ENCODE peak calls at places on chromosomes 2 and 18, in nine cellular contexts. One of them, this sample, is unnamed.

GRCh38 chr2:231379266-231380215 is 16.0 kb upstream of the B3GNT7 start:
- DNase-seq in GM12891: no peak
- DNase-seq in adrenal gland: peak
- DNase-seq in Peyer's patch: no peak
- DNase-seq in uterus: no peak
- DNase-seq in tibial nerve: no peak
- DNase-seq in GM12878: no peak
- DNase-seq in lower leg skin: no peak
- DNase-seq in H1: no peak
- DNase-seq in this sample: no peak

GRCh38 chr2:64970495-64970894 is 18.7 kb upstream of the SLC1A4 start:
- DNase-seq in GM12891: no peak
- DNase-seq in adrenal gland: no peak
- DNase-seq in Peyer's patch: no peak
- DNase-seq in uterus: no peak
- DNase-seq in tibial nerve: no peak
- DNase-seq in GM12878: no peak
- DNase-seq in lower leg skin: no peak
- DNase-seq in H1: no peak
- DNase-seq in this sample: no peak

GRCh38 chr2:230870544-230871360 is 6.0 kb downstream of the ITM2C start:
- DNase-seq in GM12891: no peak
- DNase-seq in adrenal gland: peak
- DNase-seq in Peyer's patch: peak
- DNase-seq in uterus: no peak
- DNase-seq in tibial nerve: no peak
- DNase-seq in GM12878: no peak
- DNase-seq in lower leg skin: no peak
- DNase-seq in H1: peak
- DNase-seq in this sample: no peak

GRCh38 chr18:47970664-47971523 is 40.4 kb upstream of the SMAD2 start:
- DNase-seq in GM12891: no peak
- DNase-seq in adrenal gland: no peak
- DNase-seq in Peyer's patch: no peak
- DNase-seq in uterus: no peak
- DNase-seq in tibial nerve: no peak
- DNase-seq in GM12878: no peak
- DNase-seq in lower leg skin: no peak
- DNase-seq in H1: no peak
- DNase-seq in this sample: no peak

GRCh38 chr18:46253498-46253897 is 149.3 kb downstream of the HAUS1 start:
- DNase-seq in GM12891: no peak
- DNase-seq in adrenal gland: no peak
- DNase-seq in Peyer's patch: no peak
- DNase-seq in uterus: peak
- DNase-seq in tibial nerve: peak
- DNase-seq in GM12878: no peak
- DNase-seq in lower leg skin: no peak
- DNase-seq in H1: no peak
- DNase-seq in this sample: no peak

GRCh38 chr2:41400057-41400665 is 647.7 kb upstream of the PKDCC start:
- DNase-seq in GM12891: no peak
- DNase-seq in adrenal gland: no peak
- DNase-seq in Peyer's patch: no peak
- DNase-seq in uterus: no peak
- DNase-seq in tibial nerve: no peak
- DNase-seq in GM12878: no peak
- DNase-seq in lower leg skin: no peak
- DNase-seq in H1: peak
- DNase-seq in this sample: no peak

GRCh38 chr2:98502556-98503335 is 58.1 kb downstream of the INPP4A start:
- DNase-seq in GM12891: no peak
- DNase-seq in adrenal gland: no peak
- DNase-seq in Peyer's patch: peak
- DNase-seq in uterus: no peak
- DNase-seq in tibial nerve: no peak
- DNase-seq in GM12878: no peak
- DNase-seq in lower leg skin: no peak
- DNase-seq in H1: no peak
- DNase-seq in this sample: peak

GRCh38 chr18:67875057-67875456 is 358.5 kb upstream of the DSEL start:
- DNase-seq in GM12891: no peak
- DNase-seq in adrenal gland: no peak
- DNase-seq in Peyer's patch: no peak
- DNase-seq in uterus: no peak
- DNase-seq in tibial nerve: no peak
- DNase-seq in GM12878: no peak
- DNase-seq in lower leg skin: no peak
- DNase-seq in H1: no peak
- DNase-seq in this sample: no peak

GRCh38 chr2:127406454-127406853 is 11.8 kb upstream of the PROC start:
- DNase-seq in GM12891: no peak
- DNase-seq in adrenal gland: no peak
- DNase-seq in Peyer's patch: peak
- DNase-seq in uterus: no peak
- DNase-seq in tibial nerve: no peak
- DNase-seq in GM12878: no peak
- DNase-seq in lower leg skin: no peak
- DNase-seq in H1: no peak
- DNase-seq in this sample: no peak

GRCh38 chr2:127407091-127407490 is 11.1 kb upstream of the PROC start:
- DNase-seq in GM12891: no peak
- DNase-seq in adrenal gland: no peak
- DNase-seq in Peyer's patch: peak
- DNase-seq in uterus: no peak
- DNase-seq in tibial nerve: no peak
- DNase-seq in GM12878: no peak
- DNase-seq in lower leg skin: no peak
- DNase-seq in H1: no peak
- DNase-seq in this sample: no peak

GRCh38 chr2:127407661-127408003 is 10.6 kb upstream of the PROC start:
- DNase-seq in GM12891: no peak
- DNase-seq in adrenal gland: no peak
- DNase-seq in Peyer's patch: no peak
- DNase-seq in uterus: no peak
- DNase-seq in tibial nerve: no peak
- DNase-seq in GM12878: no peak
- DNase-seq in lower leg skin: no peak
- DNase-seq in H1: no peak
- DNase-seq in this sample: no peak

GRCh38 chr2:127408807-127409099 is 9.5 kb upstream of the PROC start:
- DNase-seq in GM12891: no peak
- DNase-seq in adrenal gland: no peak
- DNase-seq in Peyer's patch: peak
- DNase-seq in uterus: no peak
- DNase-seq in tibial nerve: no peak
- DNase-seq in GM12878: no peak
- DNase-seq in lower leg skin: no peak
- DNase-seq in H1: no peak
- DNase-seq in this sample: no peak

DNA sequence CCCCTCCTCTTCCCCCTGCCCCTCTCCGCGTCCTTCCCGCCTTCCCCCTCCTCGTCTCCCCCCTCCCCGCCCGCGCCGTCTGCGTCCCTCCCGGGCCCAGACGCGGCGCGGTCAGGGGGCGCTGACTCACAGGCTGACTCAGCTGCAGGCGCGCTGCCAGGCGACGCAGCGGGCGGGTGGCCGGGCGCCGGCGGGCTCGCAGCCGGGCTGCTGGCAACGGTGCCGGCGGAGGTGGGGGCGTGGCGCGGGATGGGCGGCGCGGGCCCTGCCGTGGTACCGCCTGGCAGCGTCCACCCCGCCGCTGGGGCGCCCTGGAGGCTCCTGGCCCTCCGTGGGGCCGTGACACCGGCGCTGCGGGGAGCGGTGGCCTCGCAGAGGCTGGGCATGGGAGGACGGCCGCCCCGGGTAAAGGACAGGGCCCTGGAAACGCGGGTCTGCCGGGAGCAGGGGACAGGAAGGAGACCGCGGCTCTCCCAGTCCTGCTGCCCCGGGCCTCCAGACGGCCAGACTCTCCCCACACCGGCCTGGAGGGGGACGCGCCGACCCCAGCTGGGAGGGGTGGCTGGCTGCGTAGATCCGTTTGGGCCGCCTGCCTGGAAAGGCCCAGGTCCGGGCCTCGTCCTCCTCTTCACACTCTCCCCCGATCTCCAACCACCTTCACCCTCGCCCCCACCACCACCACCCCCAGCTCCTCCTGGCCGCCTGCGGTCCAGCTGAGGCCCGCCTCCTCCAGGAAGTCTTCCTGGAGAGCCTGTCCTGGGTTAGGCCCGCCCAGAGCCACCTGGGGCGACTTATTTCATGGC is 10.0 kb upstream of the PROC start:
- DNase-seq in GM12891: peak
- DNase-seq in adrenal gland: peak
- DNase-seq in Peyer's patch: peak
- DNase-seq in uterus: peak
- DNase-seq in tibial nerve: peak
- DNase-seq in GM12878: no peak
- DNase-seq in lower leg skin: peak
- DNase-seq in H1: peak
- DNase-seq in this sample: peak
- TF ChIP-seq POLR2A in GM12891: no peak
- TF ChIP-seq POLR2A in adrenal gland: peak
- TF ChIP-seq POLR2A in Peyer's patch: peak
- TF ChIP-seq POLR2A in uterus: peak
- TF ChIP-seq POLR2A in tibial nerve: peak
- TF ChIP-seq POLR2A in GM12878: peak
- TF ChIP-seq POLR2A in lower leg skin: peak
- TF ChIP-seq POLR2A in H1: no peak
- TF ChIP-seq POLR2A in this sample: peak

DNA sequence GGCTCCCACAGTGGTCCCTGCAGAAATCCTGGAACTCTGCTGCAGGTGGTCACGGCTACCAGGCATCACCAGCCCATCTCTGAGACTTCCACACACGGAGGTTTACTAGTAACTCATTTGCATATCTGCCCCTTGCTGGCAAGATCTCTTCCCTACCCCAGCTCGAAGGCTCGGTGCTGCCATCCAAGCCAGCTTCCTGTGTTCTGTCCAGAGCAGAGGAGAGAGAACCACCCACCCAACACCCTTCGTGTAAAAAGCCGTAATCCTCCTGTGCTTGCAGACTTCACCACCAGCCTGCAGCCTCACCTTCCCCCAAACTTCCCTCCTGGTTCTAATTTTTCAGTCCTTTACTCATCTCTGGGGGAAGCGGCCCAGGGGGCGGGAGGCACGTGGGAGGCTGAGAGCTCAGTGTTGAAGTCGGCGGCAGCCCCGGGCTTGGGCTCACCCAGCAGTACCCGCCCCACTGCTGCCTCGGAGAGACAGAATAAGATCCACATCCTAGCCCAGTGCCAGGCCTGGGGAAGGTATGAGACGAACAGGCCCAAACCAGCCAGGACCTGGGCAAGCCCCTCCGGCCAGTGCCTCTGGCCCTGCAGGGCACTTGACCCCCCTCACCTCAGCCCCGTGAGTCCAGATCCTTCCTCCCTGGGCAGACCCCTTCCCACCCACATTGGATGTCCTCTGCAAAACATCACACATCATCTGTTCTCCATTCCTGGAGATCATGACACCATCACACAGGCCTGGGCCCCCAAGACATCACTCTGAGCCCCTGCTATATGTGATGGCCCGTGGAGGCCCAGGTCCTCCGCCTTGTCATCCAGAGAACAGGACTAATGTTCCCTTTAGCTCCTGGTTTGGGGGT is 145.8 kb upstream of the ID2 start:
- DNase-seq in GM12891: no peak
- DNase-seq in adrenal gland: no peak
- DNase-seq in Peyer's patch: no peak
- DNase-seq in uterus: peak
- DNase-seq in tibial nerve: no peak
- DNase-seq in GM12878: no peak
- DNase-seq in lower leg skin: no peak
- DNase-seq in H1: no peak
- DNase-seq in this sample: no peak
- TF ChIP-seq POLR2A in GM12891: no peak
- TF ChIP-seq POLR2A in adrenal gland: no peak
- TF ChIP-seq POLR2A in Peyer's patch: no peak
- TF ChIP-seq POLR2A in uterus: no peak
- TF ChIP-seq POLR2A in tibial nerve: no peak
- TF ChIP-seq POLR2A in GM12878: no peak
- TF ChIP-seq POLR2A in lower leg skin: no peak
- TF ChIP-seq POLR2A in H1: no peak
- TF ChIP-seq POLR2A in this sample: no peak

GRCh38 chr2:227185616-227186015 is 21.2 kb downstream of the COL4A3 start:
- DNase-seq in GM12891: no peak
- DNase-seq in adrenal gland: no peak
- DNase-seq in Peyer's patch: no peak
- DNase-seq in uterus: no peak
- DNase-seq in tibial nerve: no peak
- DNase-seq in GM12878: no peak
- DNase-seq in lower leg skin: no peak
- DNase-seq in H1: no peak
- DNase-seq in this sample: no peak

GRCh38 chr2:227191367-227191766 is 26.9 kb downstream of the COL4A3 start:
- DNase-seq in GM12891: no peak
- DNase-seq in adrenal gland: peak
- DNase-seq in Peyer's patch: no peak
- DNase-seq in uterus: no peak
- DNase-seq in tibial nerve: no peak
- DNase-seq in GM12878: no peak
- DNase-seq in lower leg skin: no peak
- DNase-seq in H1: no peak
- DNase-seq in this sample: no peak

GRCh38 chr2:227192491-227192890 is 28.1 kb downstream of the COL4A3 start:
- DNase-seq in GM12891: no peak
- DNase-seq in adrenal gland: no peak
- DNase-seq in Peyer's patch: no peak
- DNase-seq in uterus: no peak
- DNase-seq in tibial nerve: no peak
- DNase-seq in GM12878: no peak
- DNase-seq in lower leg skin: no peak
- DNase-seq in H1: no peak
- DNase-seq in this sample: no peak

GRCh38 chr2:227186751-227187150 is 22.3 kb downstream of the COL4A3 start:
- DNase-seq in GM12891: no peak
- DNase-seq in adrenal gland: no peak
- DNase-seq in Peyer's patch: no peak
- DNase-seq in uterus: no peak
- DNase-seq in tibial nerve: no peak
- DNase-seq in GM12878: no peak
- DNase-seq in lower leg skin: no peak
- DNase-seq in H1: no peak
- DNase-seq in this sample: no peak

DNA sequence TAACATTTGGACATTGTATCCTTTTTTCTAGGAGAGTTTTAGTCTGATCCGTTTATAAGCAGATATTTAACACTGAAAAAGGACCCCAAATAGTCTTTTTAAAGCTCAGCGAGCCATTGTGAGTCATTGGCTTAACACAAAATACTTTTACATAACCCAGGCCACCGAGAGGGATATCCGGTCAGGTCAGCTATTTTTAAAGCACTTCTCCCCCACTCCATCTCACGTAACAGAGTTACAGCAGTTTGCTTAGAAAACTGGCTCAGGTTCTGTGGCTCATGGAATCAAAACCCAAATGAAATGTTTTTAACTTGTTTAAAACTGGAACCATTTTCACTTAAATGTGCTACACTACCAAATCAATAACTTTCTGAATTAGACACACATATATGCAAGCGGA is 23.9 kb downstream of the COL4A3 start:
- DNase-seq in GM12891: no peak
- DNase-seq in adrenal gland: peak
- DNase-seq in Peyer's patch: no peak
- DNase-seq in uterus: peak
- DNase-seq in tibial nerve: no peak
- DNase-seq in GM12878: no peak
- DNase-seq in lower leg skin: no peak
- DNase-seq in H1: no peak
- DNase-seq in this sample: no peak
- TF ChIP-seq POLR2A in GM12891: no peak
- TF ChIP-seq POLR2A in adrenal gland: no peak
- TF ChIP-seq POLR2A in Peyer's patch: no peak
- TF ChIP-seq POLR2A in uterus: no peak
- TF ChIP-seq POLR2A in tibial nerve: no peak
- TF ChIP-seq POLR2A in GM12878: no peak
- TF ChIP-seq POLR2A in lower leg skin: no peak
- TF ChIP-seq POLR2A in H1: no peak
- TF ChIP-seq POLR2A in this sample: no peak

GRCh38 chr2:32627901-32628645 is at the start of gene TTC27:
- DNase-seq in GM12891: peak
- DNase-seq in adrenal gland: peak
- DNase-seq in Peyer's patch: peak
- DNase-seq in uterus: peak
- DNase-seq in tibial nerve: peak
- DNase-seq in GM12878: peak
- DNase-seq in lower leg skin: peak
- DNase-seq in H1: peak
- DNase-seq in this sample: peak
- TF ChIP-seq POLR2A in GM12891: peak
- TF ChIP-seq POLR2A in adrenal gland: no peak
- TF ChIP-seq POLR2A in Peyer's patch: peak
- TF ChIP-seq POLR2A in uterus: no peak
- TF ChIP-seq POLR2A in tibial nerve: no peak
- TF ChIP-seq POLR2A in GM12878: peak
- TF ChIP-seq POLR2A in lower leg skin: no peak
- TF ChIP-seq POLR2A in H1: peak
- TF ChIP-seq POLR2A in this sample: peak

This sample was measured in H54.